ENCODE peak calls at places on chromosome 2, in nine cellular contexts. R is activated CD4-positive, CD25-positive, alpha-beta regulatory T cell treated with anti-CD3 and anti-CD28 coated beads, Interleukin-2, amount 50 U/mL, for 24 hours; C is sciatic nerve; F is stimulated activated naive CD8-positive, alpha-beta T cell treated with anti-CD3 and anti-CD28 coated beads, Interleukin-15, Interleukin-2, amounts not matched to agents 100 U/mL and 50 U/mL, for 24 hours; Q is natural killer cell; U is right cardiac atrium; B is lower lobe of right lung; X is left ventricle myocardium superior; H is lung. G is an unnamed sample.

GRCh38 chr2:231460073-231460861 is 4.0 kb downstream of the NCL start:
- ATAC-seq in C (no peak), X (no peak), R (no peak), F (no peak), B (no peak), U (no peak), Q (no peak), H (no peak), G (no peak)

GRCh38 chr2:12014088-12014960 is 267.9 kb downstream of the LPIN1 start:
- ATAC-seq in Q (no peak), R (no peak), X (no peak), U (no peak), H (peak), F (no peak), B (peak), C (peak), G (no peak)

GRCh38 chr2:208222351-208222750 is 32.5 kb downstream of the IDH1 start:
- ATAC-seq in R (no peak), C (no peak), F (peak), X (no peak), Q (no peak), U (no peak), H (no peak), B (no peak), G (peak)

GRCh38 chr2:9274701-9275343 is 68.2 kb downstream of the ASAP2 start:
- ATAC-seq in R (no peak), H (no peak), U (no peak), X (no peak), Q (no peak), F (no peak), C (no peak), B (no peak), G (peak)

GRCh38 chr2:174683392-174683759 is 80.9 kb downstream of the CHRNA1 start:
- ATAC-seq in R (peak), X (peak), B (peak), Q (peak), C (peak), H (no peak), U (peak), F (peak), G (no peak)

GRCh38 chr2:12251121-12251520 is 465.6 kb upstream of the TRIB2 start:
- ATAC-seq in R (no peak), X (no peak), F (no peak), B (no peak), U (no peak), H (no peak), Q (no peak), C (no peak), G (no peak)

GRCh38 chr2:36477744-36478143 is 120.2 kb downstream of the FEZ2 start:
- ATAC-seq in B (peak), R (no peak), Q (no peak), H (no peak), U (no peak), X (no peak), C (peak), F (no peak), G (no peak)

GRCh38 chr2:144201126-144201525 is 318.8 kb downstream of the ZEB2 start:
- ATAC-seq in U (no peak), X (no peak), Q (no peak), R (peak), C (no peak), B (no peak), H (no peak), F (peak), G (no peak)

GRCh38 chr2:183019718-183020442 is 18.4 kb downstream of the NCKAP1 start:
- ATAC-seq in H (no peak), B (no peak), R (no peak), F (no peak), Q (no peak), X (no peak), C (no peak), U (no peak), G (peak)